ENCODE peak calls at places on chromosomes 3 and 15, in five cellular contexts. U, P, I, K and G are unnamed samples.

GRCh38 chr3:54955941-54956340 is 28.1 kb upstream of the LRTM1 start:
- DNase-seq in U (no peak), P (no peak), I (no peak), K (no peak), G (no peak)

GRCh38 chr3:85572426-85572825 is 613.6 kb downstream of the CADM2 start:
- DNase-seq in U (no peak), P (no peak), I (no peak), K (no peak), G (no peak)

GRCh38 chr3:66592927-66593625 is 92.3 kb upstream of the LRIG1 start:
- DNase-seq in U (no peak), P (no peak), I (no peak), K (no peak), G (no peak)

GRCh38 chr3:189132125-189132744 is 39.5 kb upstream of the TPRG1 start:
- DNase-seq in U (peak; percentile 55), P (peak; percentile 56), I (peak; percentile 22), K (peak; percentile 82), G (no peak)

GRCh38 chr15:98177950-98178848 is 217.7 kb downstream of the ARRDC4 start:
- DNase-seq in U (peak; percentile 14), P (peak; percentile 26), I (peak; percentile 70), K (peak; percentile 83), G (peak; percentile 52)

GRCh38 chr3:133380481-133381225 is 19.2 kb upstream of the BFSP2 start:
- DNase-seq in U (no peak), P (no peak), I (no peak), K (no peak), G (no peak)

GRCh38 chr15:25186906-25187645 is 232.3 kb downstream of the SNRPN start:
- DNase-seq in U (no peak), P (no peak), I (no peak), K (no peak), G (no peak)

GRCh38 chr3:141229132-141229531 is 2.5 kb upstream of the PXYLP1 start:
- DNase-seq in U (no peak), P (no peak), I (no peak), K (no peak), G (no peak)

GRCh38 chr3:192727032-192727847 is at the start of gene FGF12:
- DNase-seq in U (peak; percentile 22), P (peak; percentile 38), I (peak; percentile 18), K (no peak), G (no peak)

GRCh38 chr15:63277044-63277892 is at the start of gene APH1B:
- DNase-seq in U (peak; percentile 50), P (peak; percentile 88), I (peak; percentile 83), K (peak; percentile 91), G (peak; percentile 87)
- TF ChIP-seq POLR2A in U (peak; percentile 83), P (peak; percentile 71), I (peak; percentile 95), K (peak; percentile 74), G (peak; percentile 59)

GRCh38 chr3:50568947-50569749 is at the start of gene HEMK1:
- DNase-seq in U (peak; percentile 98), P (peak; percentile 98), I (peak; percentile 91), K (peak; percentile 93), G (peak; percentile 93)
- TF ChIP-seq POLR2A in U (peak; percentile 75), P (peak; percentile 30), I (peak; percentile 23), K (peak; percentile 41), G (peak; percentile 68)

GRCh38 chr15:44536298-44536961 is 517 bp upstream of the EIF3J start:
- DNase-seq in U (peak; percentile 78), P (no peak), I (no peak), K (no peak), G (peak; percentile 95)
- TF ChIP-seq POLR2A in U (peak; percentile 84), P (peak; percentile 69), I (peak; percentile 87), K (peak; percentile 84), G (peak; percentile 84)

GRCh38 chr15:57706405-57707209 is at the start of gene POLR2M:
- DNase-seq in U (peak; percentile 38), P (peak; percentile 97), I (peak; percentile 97), K (peak; percentile 94), G (peak; percentile 97)
- TF ChIP-seq POLR2A in U (peak; percentile 55), P (peak; percentile 82), I (peak; percentile 70), K (peak; percentile 66), G (peak; percentile 84)

GRCh38 chr15:90650117-90650955 is 66.8 kb upstream of the BLM start:
- DNase-seq in U (no peak), P (no peak), I (no peak), K (peak; percentile 74), G (peak; percentile 61)
- TF ChIP-seq POLR2A in U (no peak), P (no peak), I (no peak), K (no peak), G (no peak)

GRCh38 chr3:11718582-11719405 is 75.1 kb upstream of the VGLL4 start:
- DNase-seq in U (peak; percentile 68), P (peak; percentile 47), I (peak; percentile 58), K (peak; percentile 54), G (peak; percentile 25)
- TF ChIP-seq POLR2A in U (peak; percentile 19), P (peak; percentile 6), I (peak; percentile 27), K (no peak), G (no peak)